ENCODE peak calls at places on chromosomes 6 and 20, in nine cellular contexts. T, P, K, J, H, U, L, C and D are unnamed samples.

GRCh38 chr6:160931378-160932343 is 59.9 kb upstream of the MAP3K4 start:
- DNase-seq in T (no peak), P (no peak), K (no peak), J (no peak), H (no peak), U (no peak), L (no peak), C (no peak), D (no peak)

GRCh38 chr6:139519571-139520031 is 145.2 kb upstream of the CITED2 start:
- DNase-seq in T (no peak), P (no peak), K (no peak), J (no peak), H (no peak), U (no peak), L (no peak), C (no peak), D (no peak)

GRCh38 chr6:151263967-151264366 is 24.2 kb downstream of the AKAP12 start:
- DNase-seq in T (no peak), P (peak), K (peak), J (no peak), H (no peak), U (no peak), L (peak), C (no peak), D (no peak)

GRCh38 chr6:18216411-18216810 is 47.9 kb downstream of the DEK start:
- DNase-seq in T (no peak), P (no peak), K (no peak), J (no peak), H (no peak), U (no peak), L (no peak), C (no peak), D (no peak)

GRCh38 chr20:41094656-41095055 is 42.7 kb upstream of the PLCG1 start:
- DNase-seq in T (no peak), P (no peak), K (no peak), J (no peak), H (no peak), U (no peak), L (no peak), C (no peak), D (no peak)

GRCh38 chr6:131995924-131996323 is 44.8 kb upstream of the CCN2 start:
- DNase-seq in T (no peak), P (no peak), K (no peak), J (no peak), H (peak), U (no peak), L (no peak), C (no peak), D (no peak)

GRCh38 chr20:35632539-35633115 is 17.0 kb downstream of the SPAG4 start:
- DNase-seq in T (no peak), P (no peak), K (no peak), J (peak), H (no peak), U (no peak), L (no peak), C (no peak), D (no peak)

GRCh38 chr20:4749326-4749725 is 27.6 kb downstream of the PRND start:
- DNase-seq in T (no peak), P (no peak), K (no peak), J (no peak), H (no peak), U (no peak), L (no peak), C (no peak), D (no peak)

GRCh38 chr6:148303616-148304015 is 39.0 kb upstream of the SASH1 start:
- DNase-seq in T (no peak), P (no peak), K (no peak), J (no peak), H (no peak), U (no peak), L (no peak), C (no peak), D (no peak)

GRCh38 chr6:56843476-56844349 is 111.2 kb upstream of the BEND6 start:
- DNase-seq in T (peak), P (peak), K (peak), J (peak), H (peak), U (peak), L (peak), C (peak), D (peak)

GRCh38 chr20:41482647-41483552 is 116.3 kb upstream of the EMILIN3 start:
- DNase-seq in T (no peak), P (no peak), K (no peak), J (no peak), H (no peak), U (no peak), L (no peak), C (no peak), D (no peak)

GRCh38 chr6:31453259-31453658 is 44.7 kb upstream of the MICB start:
- DNase-seq in T (no peak), P (no peak), K (no peak), J (no peak), H (no peak), U (no peak), L (no peak), C (no peak), D (no peak)

GRCh38 chr6:104885518-104886043 is 25.9 kb upstream of the HACE1 start:
- DNase-seq in T (no peak), P (no peak), K (no peak), J (peak), H (no peak), U (no peak), L (no peak), C (no peak), D (no peak)

GRCh38 chr6:443621-444175 is 52.1 kb downstream of the IRF4 start:
- DNase-seq in T (no peak), P (no peak), K (no peak), J (no peak), H (no peak), U (no peak), L (no peak), C (no peak), D (no peak)

GRCh38 chr20:48794360-48794759 is 33.4 kb downstream of the PREX1 start:
- DNase-seq in T (no peak), P (no peak), K (no peak), J (peak), H (no peak), U (no peak), L (no peak), C (no peak), D (no peak)

GRCh38 chr20:47574616-47575401 is 73.1 kb downstream of the NCOA3 start:
- DNase-seq in T (no peak), P (no peak), K (no peak), J (no peak), H (peak), U (no peak), L (no peak), C (no peak), D (no peak)

GRCh38 chr6:166007349-166008263 is 160.0 kb downstream of the TBXT start:
- DNase-seq in T (no peak), P (peak), K (no peak), J (no peak), H (no peak), U (no peak), L (peak), C (no peak), D (peak)

GRCh38 chr6:148935705-148936306 is 189.0 kb downstream of the UST start:
- DNase-seq in T (no peak), P (no peak), K (no peak), J (no peak), H (no peak), U (no peak), L (no peak), C (no peak), D (no peak)

GRCh38 chr6:35312763-35313125 is 15.1 kb downstream of the DEF6 start:
- DNase-seq in T (no peak), P (no peak), K (no peak), J (no peak), H (no peak), U (no peak), L (no peak), C (no peak), D (no peak)

GRCh38 chr6:13813011-13813410 is 1.3 kb downstream of the MCUR1 start:
- DNase-seq in T (no peak), P (no peak), K (no peak), J (no peak), H (no peak), U (no peak), L (no peak), C (no peak), D (no peak)

GRCh38 chr6:7914991-7915789 is 4.6 kb upstream of the TXNDC5 start:
- DNase-seq in T (no peak), P (no peak), K (no peak), J (no peak), H (no peak), U (no peak), L (no peak), C (peak), D (no peak)

GRCh38 chr6:143478479-143479062 is 28.0 kb downstream of the PEX3 start:
- DNase-seq in T (no peak), P (no peak), K (no peak), J (no peak), H (no peak), U (no peak), L (no peak), C (no peak), D (no peak)
- TF ChIP-seq CTCF in T (no peak), P (no peak), K (no peak), J (no peak), H (no peak), U (no peak), L (no peak), C (no peak), D (no peak)

GRCh38 chr6:63537126-63537958 is 34.9 kb upstream of the LOC128125822 start:
- DNase-seq in T (peak), P (no peak), K (no peak), J (no peak), H (no peak), U (no peak), L (no peak), C (no peak), D (no peak)
- TF ChIP-seq EP300 in T (peak), P (no peak), K (no peak), J (no peak), H (no peak), U (no peak), L (no peak), C (no peak), D (no peak)

GRCh38 chr6:41967312-41968287 is 26.0 kb upstream of the CCND3 start:
- DNase-seq in T (no peak), P (no peak), K (peak), J (no peak), H (peak), U (peak), L (no peak), C (no peak), D (no peak)
- H3K27ac ChIP-seq in T (no peak), P (no peak), K (peak), J (no peak), H (peak), U (peak), L (no peak), C (no peak), D (no peak)

GRCh38 chr20:59519707-59520014 is 84.7 kb upstream of the PHACTR3 start:
- DNase-seq in T (no peak), P (no peak), K (no peak), J (no peak), H (no peak), U (no peak), L (no peak), C (no peak), D (no peak)
- TF ChIP-seq CTCF in T (no peak), P (no peak), K (no peak), J (no peak), H (no peak), U (no peak), L (no peak), C (no peak), D (no peak)

GRCh38 chr6:137282253-137282652 is 63.1 kb upstream of the IFNGR1 start:
- DNase-seq in T (no peak), P (no peak), K (peak), J (no peak), H (no peak), U (no peak), L (no peak), C (no peak), D (no peak)

GRCh38 chr6:137283080-137283479 is 63.9 kb upstream of the IFNGR1 start:
- DNase-seq in T (no peak), P (no peak), K (no peak), J (no peak), H (no peak), U (no peak), L (no peak), C (no peak), D (no peak)

GRCh38 chr6:137286926-137287325 is 67.7 kb upstream of the IFNGR1 start:
- DNase-seq in T (no peak), P (no peak), K (no peak), J (no peak), H (no peak), U (no peak), L (no peak), C (no peak), D (no peak)

GRCh38 chr6:137286368-137286767 is 67.2 kb upstream of the IFNGR1 start:
- DNase-seq in T (no peak), P (no peak), K (no peak), J (no peak), H (no peak), U (no peak), L (no peak), C (no peak), D (no peak)

DNA sequence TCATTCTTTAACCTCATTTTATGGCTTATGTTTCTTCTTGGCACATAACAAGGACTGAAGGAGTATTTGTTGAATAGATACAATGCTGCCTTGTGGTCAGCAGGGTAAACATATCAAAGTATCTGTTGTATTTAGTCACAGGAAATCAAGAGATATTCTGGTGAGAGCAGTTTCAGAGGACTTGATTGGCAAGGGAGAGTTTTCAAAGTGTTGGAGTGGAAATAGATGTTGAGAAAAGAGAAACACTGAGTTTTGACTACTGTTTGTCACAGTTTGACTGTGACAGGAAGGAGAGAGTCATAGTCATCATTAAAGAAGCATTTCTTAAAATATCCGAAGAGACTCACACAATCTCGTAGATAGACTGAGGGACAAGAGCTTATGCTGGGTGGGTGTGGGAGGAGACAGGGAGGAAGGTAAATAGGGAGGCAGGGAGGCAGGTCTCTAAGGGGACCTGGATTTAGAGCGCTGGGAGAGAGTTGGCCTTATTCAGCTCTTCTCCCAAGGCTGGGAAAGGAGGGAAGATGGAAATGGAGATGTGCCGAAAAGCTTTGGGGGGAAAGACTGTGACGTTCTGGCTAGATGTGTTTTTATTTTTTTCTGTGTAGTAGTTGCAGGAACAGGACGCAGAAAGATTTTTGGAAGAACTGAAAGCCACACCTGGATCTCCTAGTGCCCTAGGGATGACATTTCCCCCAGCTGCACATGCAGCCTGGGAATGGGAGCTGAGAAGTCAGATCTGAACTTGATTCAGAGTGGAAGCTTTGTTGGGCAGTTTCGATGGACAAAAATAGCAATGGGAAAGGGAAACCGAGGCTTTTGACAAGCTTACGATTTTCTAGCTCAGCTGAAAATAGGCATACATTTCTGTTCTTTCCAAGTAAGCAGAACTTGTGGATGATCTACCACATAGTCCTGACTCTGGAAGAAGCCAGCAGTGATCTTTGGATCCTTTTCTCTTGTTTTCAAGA is 65.0 kb upstream of the IFNGR1 start:
- DNase-seq in T (peak), P (no peak), K (no peak), J (no peak), H (no peak), U (no peak), L (no peak), C (no peak), D (no peak)
- TF ChIP-seq EP300 in T (peak), P (no peak), K (no peak), J (no peak), H (no peak), U (no peak), L (no peak), C (no peak), D (no peak)

DNA sequence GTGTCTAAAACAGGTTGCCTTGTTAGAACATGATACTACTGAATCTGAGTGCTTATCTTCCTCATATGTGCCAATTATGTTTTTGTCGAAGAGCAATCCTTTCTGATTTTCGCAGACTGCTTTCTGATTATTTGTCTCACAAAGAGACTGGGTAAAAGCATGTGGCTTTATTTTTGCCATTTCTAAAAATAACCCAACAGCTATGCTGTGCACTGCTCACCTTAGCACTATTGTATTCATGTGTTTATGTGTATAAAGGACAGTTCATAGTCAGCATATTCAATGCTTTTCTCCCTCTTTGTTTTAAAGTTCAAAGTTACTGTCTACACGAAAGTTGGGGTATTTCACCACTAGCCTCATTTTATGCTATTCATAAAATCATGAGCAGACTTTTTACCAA is 127.0 kb downstream of the SGK1 start:
- DNase-seq in T (no peak), P (no peak), K (no peak), J (no peak), H (no peak), U (no peak), L (no peak), C (no peak), D (no peak)
- H3K27ac ChIP-seq in T (no peak), P (no peak), K (no peak), J (no peak), H (no peak), U (no peak), L (no peak), C (no peak), D (no peak)

GRCh38 chr6:144647406-144647964 is 362.4 kb downstream of the UTRN start:
- DNase-seq in T (no peak), P (no peak), K (no peak), J (no peak), H (no peak), U (no peak), L (no peak), C (no peak), D (no peak)

GRCh38 chr6:144646066-144646800 is 361.1 kb downstream of the UTRN start:
- DNase-seq in T (no peak), P (no peak), K (no peak), J (no peak), H (no peak), U (no peak), L (no peak), C (no peak), D (no peak)

GRCh38 chr6:144649085-144649484 is 363.9 kb downstream of the UTRN start:
- DNase-seq in T (no peak), P (no peak), K (no peak), J (no peak), H (no peak), U (no peak), L (no peak), C (no peak), D (no peak)

GRCh38 chr6:144651219-144651618 is 366.1 kb downstream of the UTRN start:
- DNase-seq in T (no peak), P (no peak), K (no peak), J (no peak), H (no peak), U (no peak), L (no peak), C (no peak), D (no peak)

GRCh38 chr6:144647971-144648651 is 363.0 kb downstream of the UTRN start:
- DNase-seq in T (no peak), P (no peak), K (no peak), J (no peak), H (no peak), U (no peak), L (no peak), C (no peak), D (no peak)
- TF ChIP-seq CTCF in T (no peak), P (no peak), K (no peak), J (no peak), H (peak), U (no peak), L (no peak), C (no peak), D (no peak)

GRCh38 chr6:129673758-129674157 is 36.2 kb downstream of the ARHGAP18 start:
- DNase-seq in T (no peak), P (no peak), K (no peak), J (no peak), H (no peak), U (no peak), L (no peak), C (no peak), D (no peak)

GRCh38 chr6:129672345-129672691 is 37.7 kb downstream of the ARHGAP18 start:
- DNase-seq in T (no peak), P (no peak), K (no peak), J (no peak), H (no peak), U (no peak), L (no peak), C (no peak), D (no peak)

GRCh38 chr6:129671442-129672344 is 38.3 kb downstream of the ARHGAP18 start:
- DNase-seq in T (peak), P (no peak), K (peak), J (no peak), H (no peak), U (peak), L (no peak), C (no peak), D (no peak)

GRCh38 chr6:129670634-129671033 is 39.3 kb downstream of the ARHGAP18 start:
- DNase-seq in T (no peak), P (no peak), K (no peak), J (no peak), H (no peak), U (no peak), L (no peak), C (no peak), D (no peak)

GRCh38 chr6:129672883-129673631 is 36.9 kb downstream of the ARHGAP18 start:
- DNase-seq in T (peak), P (no peak), K (no peak), J (no peak), H (no peak), U (no peak), L (no peak), C (no peak), D (no peak)
- TF ChIP-seq EP300 in T (peak), P (no peak), K (no peak), J (no peak), H (no peak), U (no peak), L (no peak), C (no peak), D (no peak)

GRCh38 chr6:134593887-134594286 is 276.0 kb upstream of the SGK1 start:
- DNase-seq in T (no peak), P (no peak), K (peak), J (no peak), H (no peak), U (no peak), L (no peak), C (no peak), D (no peak)
- H3K27ac ChIP-seq in T (no peak), P (no peak), K (no peak), J (no peak), H (peak), U (no peak), L (no peak), C (no peak), D (no peak)